ENCODE peak calls at places on chromosomes 13 and 19, in ten cellular contexts. T, H, B, L, V, I, S, D, P and F are unnamed samples.

GRCh38 chr19:5143471-5144411 is 174.8 kb downstream of the KDM4B start:
- DNase-seq in I (no peak), T (no peak), P (no peak), V (peak; percentile 15), D (no peak), S (peak; percentile 17), H (peak; percentile 86), B (no peak), L (peak; percentile 48), F (no peak)

GRCh38 chr13:107459430-107459829 is 755.9 kb downstream of the LIG4 start:
- DNase-seq in I (no peak), T (no peak), V (no peak), S (no peak), B (no peak), P (no peak), H (no peak), D (no peak), L (no peak), F (no peak)

GRCh38 chr13:110327036-110327790 is 20.1 kb downstream of the COL4A2 start:
- DNase-seq in L (no peak), S (no peak), V (no peak), H (no peak), I (no peak), B (no peak), D (no peak), P (no peak), T (no peak), F (no peak)

GRCh38 chr13:112322562-112322961 is 53.6 kb upstream of the SPACA7 start:
- DNase-seq in T (no peak), L (no peak), I (no peak), H (no peak), B (no peak), D (no peak), P (no peak), V (no peak), S (no peak), F (no peak)

GRCh38 chr13:97976551-97977375 is 23.3 kb downstream of the IPO5 start:
- DNase-seq in H (peak; percentile 90), L (peak; percentile 64), B (peak; percentile 44), V (peak; percentile 32), I (peak; percentile 92), D (no peak), T (peak; percentile 66), P (no peak), S (peak; percentile 54), F (peak; percentile 39)

GRCh38 chr13:86403213-86403612 is 604.0 kb upstream of the SLITRK6 start:
- DNase-seq in I (no peak), S (no peak), T (no peak), V (no peak), B (no peak), L (no peak), D (no peak), P (no peak), H (no peak), F (no peak)

GRCh38 chr13:53782400-53783030 is 753.9 kb downstream of the OLFM4 start:
- DNase-seq in D (no peak), V (no peak), L (no peak), I (peak; percentile 61), B (peak; percentile 6), P (no peak), T (no peak), H (no peak), S (peak; percentile 23), F (peak; percentile 30)

GRCh38 chr13:110397445-110397844 is 90.4 kb downstream of the COL4A2 start:
- DNase-seq in D (no peak), I (no peak), V (peak; percentile 69), L (no peak), P (peak; percentile 39), S (no peak), H (no peak), T (no peak), B (no peak), F (no peak)

GRCh38 chr19:812819-813358 is 8.9 kb downstream of the PLPPR3 start:
- DNase-seq in H (peak; percentile 73), T (no peak), I (no peak), V (no peak), D (no peak), S (no peak), P (no peak), L (no peak), B (no peak), F (no peak)

GRCh38 chr19:814108-815078 is 7.4 kb downstream of the PLPPR3 start:
- DNase-seq in D (no peak), T (no peak), S (no peak), B (peak; percentile 17), I (no peak), V (no peak), H (peak; percentile 76), L (no peak), P (no peak), F (no peak)

GRCh38 chr19:815079-815774 is 6.5 kb downstream of the PLPPR3 start:
- DNase-seq in B (no peak), I (no peak), S (no peak), T (no peak), D (no peak), P (no peak), H (peak; percentile 76), L (peak; percentile 61), V (no peak), F (no peak)

GRCh38 chr19:812049-812816 is 9.5 kb downstream of the PLPPR3 start:
- DNase-seq in T (no peak), D (no peak), V (no peak), P (no peak), B (no peak), L (no peak), H (peak; percentile 52), I (no peak), S (no peak), F (no peak)

DNA sequence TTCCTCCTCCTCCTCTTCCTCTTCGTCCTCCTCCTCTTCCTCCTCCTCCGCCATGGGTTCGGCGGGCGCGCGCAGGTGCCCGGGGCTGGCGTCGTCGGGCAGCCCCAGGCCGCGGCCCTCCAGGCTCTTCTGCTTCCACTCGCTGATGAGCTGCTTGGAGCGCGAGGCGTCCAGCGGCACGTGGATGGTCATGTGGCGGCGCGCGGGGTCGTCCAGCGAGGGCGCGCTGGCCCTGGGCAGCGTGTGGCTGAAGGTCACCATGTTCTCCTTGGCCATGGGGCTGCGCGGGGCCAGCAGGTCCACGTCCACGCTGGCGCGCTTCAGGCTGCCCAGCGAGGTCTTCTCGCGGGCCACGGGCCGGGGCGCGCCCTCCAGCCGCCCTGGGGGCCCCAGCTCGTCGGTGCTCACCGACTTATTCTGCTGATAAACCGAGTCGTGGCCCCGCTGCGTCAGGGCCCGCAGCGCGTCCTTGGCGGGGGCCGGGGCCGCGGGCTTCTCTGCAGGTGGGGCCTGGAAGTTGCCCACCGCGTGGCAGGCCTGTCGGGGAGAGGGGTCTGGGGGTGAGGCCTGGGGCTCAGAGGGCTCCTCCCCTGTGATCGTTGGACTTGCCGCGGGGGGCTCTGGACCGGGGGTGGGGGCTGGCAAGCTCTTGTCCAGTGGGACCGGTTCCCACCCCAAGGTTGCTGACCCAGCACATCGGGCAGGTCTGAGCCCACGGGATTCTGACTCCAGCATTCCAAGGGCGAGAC is 8.2 kb downstream of the PLPPR3 start:
- DNase-seq in B (no peak), D (no peak), P (no peak), V (no peak), L (no peak), S (no peak), I (no peak), H (no peak), T (no peak), F (no peak)
- TF ChIP-seq POLR2A in B (no peak), D (no peak), P (no peak), V (no peak), L (no peak), S (no peak), I (no peak), H (no peak), T (no peak), F (no peak)

GRCh38 chr19:12733369-12733896 is 1.1 kb downstream of the TRIR start:
- DNase-seq in S (peak; percentile 70), I (peak; percentile 36), H (no peak), L (no peak), D (no peak), P (no peak), V (no peak), T (no peak), B (no peak), F (peak; percentile 85)

GRCh38 chr19:12733907-12734214 is 623 bp downstream of the TRIR start:
- DNase-seq in P (no peak), I (no peak), B (no peak), H (no peak), T (no peak), S (no peak), V (no peak), L (no peak), D (no peak), F (no peak)

GRCh38 chr19:12731337-12731736 is 3.1 kb downstream of the TRIR start:
- DNase-seq in B (no peak), I (no peak), L (no peak), T (no peak), P (no peak), S (no peak), H (no peak), D (no peak), V (no peak), F (no peak)

GRCh38 chr19:12737666-12738351 is 512 bp downstream of the GET3 start:
- DNase-seq in H (no peak), P (no peak), S (no peak), L (no peak), I (no peak), T (no peak), V (no peak), B (no peak), D (no peak), F (no peak)

DNA sequence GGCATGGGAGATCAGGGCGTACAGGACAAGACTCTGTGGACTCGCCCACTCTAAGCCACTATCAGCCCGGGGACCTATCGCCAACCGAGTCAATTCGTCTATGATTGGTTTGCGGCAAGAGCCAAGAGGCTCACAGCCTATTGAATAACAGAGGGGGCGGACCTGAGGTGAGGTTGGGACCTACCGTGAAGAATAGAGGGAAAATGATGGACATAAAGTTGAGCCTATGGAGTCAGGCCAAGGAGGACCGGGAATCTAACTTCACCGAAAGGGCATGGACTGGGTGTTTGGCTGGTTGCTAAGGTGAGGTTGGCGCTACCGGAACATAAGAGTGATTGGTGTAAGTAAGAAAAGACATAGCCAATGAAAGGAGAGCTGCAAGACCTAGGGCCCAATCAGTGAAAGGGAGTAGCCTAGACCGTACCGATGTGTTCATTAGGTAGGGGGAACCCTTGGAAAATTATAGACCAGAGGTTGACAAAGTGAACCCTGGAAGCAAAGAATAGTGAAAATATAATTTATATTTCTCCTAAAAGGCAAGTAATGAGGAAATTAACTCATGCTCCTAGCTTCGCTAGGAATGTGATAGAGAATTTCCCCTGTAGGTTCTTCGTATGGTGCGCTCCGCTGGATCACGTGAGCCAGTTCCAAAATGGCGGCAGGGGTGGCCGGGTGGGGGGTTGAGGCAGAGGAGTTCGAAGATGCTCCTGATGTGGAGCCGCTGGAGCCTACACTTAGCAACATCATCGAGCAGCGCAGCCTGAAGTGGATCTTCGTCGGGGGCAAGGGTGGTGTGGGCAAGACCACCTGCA is at the start of gene GET3:
- DNase-seq in I (peak; percentile 98), H (peak; percentile 93), B (peak; percentile 95), S (peak; percentile 86), T (peak; percentile 91), P (peak; percentile 97), L (peak; percentile 85), V (peak; percentile 94), D (peak; percentile 100), F (peak; percentile 96)
- TF ChIP-seq POLR2A in I (no peak), H (no peak), B (peak; percentile 66), S (peak; percentile 36), T (peak; percentile 38), P (no peak), L (peak; percentile 38), V (peak; percentile 53), D (peak; percentile 81), F (peak; percentile 73)

GRCh38 chr19:1113278-1113985 is 9.6 kb downstream of the GPX4 start:
- DNase-seq in I (peak; percentile 96), T (peak; percentile 96), S (peak; percentile 97), H (peak; percentile 96), L (peak; percentile 97), D (peak; percentile 80), P (peak; percentile 89), V (peak; percentile 98), B (peak; percentile 99), F (peak; percentile 98)
- TF ChIP-seq POLR2A in I (no peak), T (no peak), S (peak; percentile 33), H (no peak), L (no peak), D (no peak), P (no peak), V (no peak), B (no peak), F (no peak)

GRCh38 chr19:53873451-53874383 is 6.0 kb downstream of the MYADM start:
- DNase-seq in P (no peak), H (peak; percentile 80), B (no peak), S (no peak), D (no peak), V (no peak), I (no peak), L (peak; percentile 54), T (no peak), F (no peak)
- TF ChIP-seq POLR2A in P (no peak), H (no peak), B (no peak), S (no peak), D (no peak), V (no peak), I (no peak), L (no peak), T (no peak), F (no peak)